ENCODE peak calls at places on chromosomes 7 and 10, in four cellular contexts. G is dorsolateral prefrontal cortex, J is ascending aorta, Q is AG09309. P is an unnamed sample.

GRCh38 chr10:46020871-46021553 is 9.4 kb downstream of the NCOA4 start:
- DNase-seq in Q (peak; percentile 83), J (no peak), G (no peak), P (no peak)

GRCh38 chr7:115984105-115984504 is 46.5 kb downstream of the TFEC start:
- DNase-seq in Q (no peak), G (no peak), J (no peak), P (no peak)

GRCh38 chr7:100247152-100247757 is 27.5 kb downstream of the PVRIG start:
- DNase-seq in G (no peak), Q (peak; percentile 7), J (no peak), P (no peak)

GRCh38 chr7:66571568-66571967 is 57.1 kb upstream of the KCTD7 start:
- DNase-seq in G (no peak), Q (no peak), J (no peak), P (no peak)

GRCh38 chr7:132508724-132509348 is 67.4 kb downstream of the PLXNA4 start:
- DNase-seq in Q (no peak), G (no peak), J (no peak), P (no peak)

GRCh38 chr7:94286111-94286510 is 108.6 kb upstream of the COL1A2 start:
- DNase-seq in G (no peak), J (no peak), Q (no peak), P (no peak)

GRCh38 chr7:5296627-5297226 is 14.0 kb downstream of the SLC29A4 start:
- DNase-seq in J (no peak), G (no peak), Q (no peak), P (peak; percentile 57)

GRCh38 chr7:24133691-24134090 is 150.3 kb upstream of the NPY start:
- DNase-seq in G (no peak), Q (no peak), J (no peak), P (no peak)

GRCh38 chr10:49744924-49745605 is 17.1 kb downstream of the OGDHL start:
- DNase-seq in J (no peak), Q (no peak), G (no peak), P (no peak)

GRCh38 chr7:158228986-158229385 is 358.6 kb downstream of the PTPRN2 start:
- DNase-seq in Q (no peak), J (no peak), G (no peak), P (no peak)

GRCh38 chr7:126656165-126656564 is 596.6 kb downstream of the GRM8 start:
- DNase-seq in J (no peak), Q (no peak), G (no peak), P (no peak)

GRCh38 chr7:97006146-97006950 is 995 bp downstream of the DLX6 start:
- DNase-seq in J (no peak), Q (no peak), G (no peak), P (no peak)

GRCh38 chr10:112954974-112955735 is 5.1 kb downstream of the TCF7L2 start:
- DNase-seq in G (no peak), J (no peak), Q (no peak), P (no peak)

GRCh38 chr7:129702316-129702715 is 90.8 kb downstream of the NRF1 start:
- DNase-seq in G (no peak), J (no peak), Q (peak; percentile 3), P (no peak)

GRCh38 chr7:19079066-19079465 is 38.4 kb downstream of the TWIST1 start:
- DNase-seq in J (no peak), G (no peak), Q (peak; percentile 44), P (no peak)

GRCh38 chr10:6499974-6500373 is 80.1 kb downstream of the PRKCQ start:
- DNase-seq in Q (no peak), G (no peak), J (no peak), P (no peak)

GRCh38 chr7:18356195-18356645 is 139.3 kb upstream of the HDAC9 start:
- DNase-seq in Q (peak; percentile 16), J (no peak), G (no peak), P (peak; percentile 6)

GRCh38 chr10:120493411-120494312 is 36.6 kb downstream of the PLPP4 start:
- DNase-seq in J (no peak), Q (no peak), G (no peak), P (no peak)

GRCh38 chr7:115097175-115097671 is 175.3 kb downstream of the MDFIC start:
- DNase-seq in G (no peak), J (no peak), Q (peak; percentile 35), P (no peak)

GRCh38 chr10:133043541-133044225 is 44.0 kb upstream of the ADGRA1 start:
- DNase-seq in Q (no peak), J (no peak), G (no peak), P (no peak)

GRCh38 chr10:22379059-22379458 is 33.8 kb downstream of the SPAG6 start:
- DNase-seq in Q (no peak), G (no peak), J (no peak), P (no peak)

GRCh38 chr7:4831723-4832495 is 29.9 kb downstream of the PAPOLB start:
- DNase-seq in Q (no peak), G (no peak), J (no peak), P (no peak)

GRCh38 chr10:132036153-132036886 is 29.4 kb upstream of the JAKMIP3 start:
- DNase-seq in Q (no peak), G (peak; percentile 70), J (no peak), P (peak; percentile 18)

GRCh38 chr7:33979807-33980355 is 74.5 kb downstream of the BMPER start:
- DNase-seq in Q (peak; percentile 93), J (no peak), G (no peak), P (no peak)

GRCh38 chr7:33979300-33979806 is 74.0 kb downstream of the BMPER start:
- DNase-seq in G (no peak), Q (no peak), J (no peak), P (no peak)

GRCh38 chr7:33981686-33982424 is 76.5 kb downstream of the BMPER start:
- DNase-seq in Q (peak; percentile 71), G (no peak), J (no peak), P (no peak)

GRCh38 chr7:33981221-33981620 is 75.9 kb downstream of the BMPER start:
- DNase-seq in J (no peak), G (no peak), Q (no peak), P (no peak)

GRCh38 chr7:33982425-33982786 is 77.1 kb downstream of the BMPER start:
- DNase-seq in G (no peak), Q (no peak), J (no peak), P (no peak)
- TF ChIP-seq CTCF in G (peak; percentile 29), Q (peak; percentile 74), J (no peak), P (peak; percentile 55)

GRCh38 chr7:150966002-150966401 is 12.1 kb downstream of the KCNH2 start:
- DNase-seq in J (no peak), G (no peak), Q (no peak), P (no peak)
- TF ChIP-seq CTCF in J (no peak), G (peak; percentile 36), Q (peak; percentile 15), P (peak; percentile 47)

GRCh38 chr7:37491919-37492694 is 43.4 kb upstream of the ELMO1 start:
- DNase-seq in J (no peak), Q (no peak), G (no peak), P (peak; percentile 27)
- TF ChIP-seq CTCF in J (no peak), Q (no peak), G (no peak), P (peak; percentile 65)

GRCh38 chr10:110156046-110156445 is 51.4 kb upstream of the MXI1 start:
- DNase-seq in G (no peak), Q (no peak), J (no peak), P (no peak)
- TF ChIP-seq CTCF in G (no peak), Q (no peak), J (no peak), P (no peak)

DNA sequence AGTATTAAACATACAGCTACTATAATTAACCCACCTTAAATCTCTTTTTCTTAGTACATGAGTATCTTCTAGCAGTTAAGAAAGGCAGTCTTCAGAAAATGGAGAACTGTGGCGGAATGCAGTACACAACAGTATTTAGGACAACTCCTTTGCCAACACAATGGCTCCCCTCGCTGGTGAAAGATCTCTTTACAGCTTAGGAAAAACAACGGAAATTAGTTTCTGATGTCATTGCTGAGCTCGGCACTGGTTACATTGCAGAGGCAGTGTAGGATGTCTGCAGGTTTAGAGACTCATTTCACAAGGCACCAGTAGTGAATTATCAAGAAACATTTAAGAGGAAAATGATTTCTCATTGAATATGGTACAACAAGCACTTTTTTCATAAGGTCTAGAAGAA is 43.4 kb downstream of the GLRX3 start:
- DNase-seq in J (no peak), Q (peak; percentile 27), G (peak; percentile 44), P (no peak)
- TF ChIP-seq CTCF in J (no peak), Q (peak; percentile 47), G (peak; percentile 63), P (peak; percentile 62)

DNA sequence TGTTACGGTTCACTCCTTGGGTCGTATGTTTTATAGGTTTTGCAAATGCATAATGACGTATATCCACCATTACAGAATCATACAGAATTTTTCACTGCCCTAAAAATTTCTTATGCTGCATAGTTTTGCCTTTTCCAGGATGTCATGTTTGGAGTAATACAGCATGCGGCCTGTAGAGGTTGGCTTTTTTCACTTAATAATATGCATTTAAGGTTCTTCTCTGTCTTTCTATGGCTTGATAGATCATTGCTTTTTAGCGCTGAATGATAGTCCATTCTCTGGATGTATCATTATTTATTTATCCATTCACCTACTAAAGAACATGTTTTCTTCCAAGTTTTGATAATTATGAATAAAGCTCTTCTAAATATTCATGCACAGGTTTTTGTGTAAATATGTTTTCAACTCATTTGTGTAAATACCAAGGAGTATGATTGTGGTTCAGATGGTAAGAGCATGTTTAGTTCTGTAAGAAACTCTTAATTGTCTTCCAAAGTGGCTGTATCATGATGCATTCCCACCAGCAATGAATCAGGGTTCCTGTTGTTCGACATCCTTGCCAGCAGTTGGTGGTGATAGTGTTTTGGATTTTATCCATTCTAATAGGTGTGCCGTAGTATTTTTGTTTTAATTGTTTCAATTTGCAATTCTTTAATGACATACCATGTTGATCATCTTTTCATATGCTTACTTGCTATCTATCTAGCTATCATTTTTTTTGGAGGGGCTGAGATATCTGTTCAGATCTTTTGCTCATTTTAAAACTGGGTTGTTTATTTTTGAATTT is 531.2 kb upstream of the GHITM start:
- DNase-seq in Q (peak; percentile 10), G (no peak), J (no peak), P (no peak)
- TF ChIP-seq CTCF in Q (no peak), G (no peak), J (no peak), P (no peak)